ENCODE peak calls at places on chromosomes 7 and 10, in nine cellular contexts. O is WTC11; K is mesothelial cell of epicardium; F is activated naive CD4-positive, alpha-beta T cell treated with anti-CD3 and anti-CD28 coated beads for 36 hours; X is activated T-cell treated with anti-CD3 and anti-CD28 coated beads for 1 hour; B is HT1080; R is cardiac muscle cell; W is activated effector memory CD4-positive, alpha-beta T cell treated with Interleukin-2 at 50 U/mL for 16 hours; H is glutamatergic neuron. G is an unnamed sample.

GRCh38 chr10:91410638-91411367 is 659 bp downstream of the HECTD2 start:
- DNase-seq in X (peak; percentile 5), W (no peak), B (no peak), H (peak; percentile 18), O (no peak), R (peak; percentile 50), K (no peak), F (peak; percentile 53), G (peak; percentile 38)

GRCh38 chr7:2504818-2505375 is 14.7 kb upstream of the LFNG start:
- DNase-seq in H (peak; percentile 55), F (no peak), O (no peak), X (no peak), B (no peak), W (no peak), K (no peak), R (no peak), G (no peak)

GRCh38 chr10:34916368-34916767 is 101.3 kb upstream of the PARD3 start:
- DNase-seq in B (peak; percentile 81), K (no peak), X (no peak), F (no peak), W (no peak), H (no peak), R (peak; percentile 68), O (no peak), G (no peak)

GRCh38 chr10:118745056-118745455 is 9.7 kb downstream of the CACUL1 start:
- DNase-seq in F (no peak), H (no peak), K (no peak), W (no peak), B (no peak), X (no peak), R (no peak), O (no peak), G (no peak)

GRCh38 chr10:4334853-4335252 is 491.2 kb upstream of the AKR1E2 start:
- DNase-seq in H (no peak), K (no peak), O (no peak), B (no peak), W (no peak), X (no peak), R (no peak), F (no peak), G (no peak)

GRCh38 chr7:147894271-147894670 is 696.3 kb upstream of the C7orf33 start:
- DNase-seq in B (no peak), H (no peak), R (peak; percentile 0), W (no peak), K (no peak), X (no peak), O (peak; percentile 14), F (no peak), G (no peak)

GRCh38 chr10:36263871-36264270 is 621.8 kb upstream of the FZD8 start:
- DNase-seq in R (no peak), B (peak; percentile 15), F (no peak), H (no peak), W (no peak), K (no peak), X (no peak), O (no peak), G (no peak)

GRCh38 chr7:7228472-7228871 is 46.1 kb downstream of the C1GALT1 start:
- DNase-seq in X (no peak), O (no peak), H (no peak), R (peak; percentile 16), K (no peak), W (no peak), B (no peak), F (no peak), G (no peak)

GRCh38 chr7:15916666-15917388 is 230.3 kb upstream of the MEOX2 start:
- DNase-seq in R (peak; percentile 41), F (no peak), B (no peak), K (no peak), W (no peak), H (no peak), X (no peak), O (no peak), G (no peak)

GRCh38 chr10:27464993-27465392 is 39.1 kb upstream of the RAB18 start:
- DNase-seq in B (no peak), H (no peak), R (no peak), F (peak; percentile 28), X (no peak), O (no peak), W (no peak), K (no peak), G (no peak)

GRCh38 chr7:116524609-116525297 is at the start of gene CAV1:
- DNase-seq in O (peak; percentile 60), B (peak; percentile 99), F (peak; percentile 68), X (peak; percentile 18), H (peak; percentile 49), W (peak; percentile 22), K (peak; percentile 20), R (peak; percentile 93), G (peak; percentile 78)

GRCh38 chr10:7565871-7566270 is 100.9 kb downstream of the ITIH5 start:
- DNase-seq in H (no peak), B (no peak), K (no peak), W (no peak), O (no peak), X (no peak), F (no peak), R (no peak), G (no peak)

GRCh38 chr7:73738220-73738611 is 386 bp downstream of the ABHD11 start:
- DNase-seq in K (no peak), X (peak; percentile 56), F (peak; percentile 72), B (no peak), R (peak; percentile 66), W (peak; percentile 39), H (peak; percentile 53), O (peak; percentile 64), G (peak; percentile 84)

GRCh38 chr7:123865517-123866117 is 20.6 kb downstream of the HYAL4 start:
- DNase-seq in O (peak; percentile 42), X (peak; percentile 4), B (peak; percentile 56), F (peak; percentile 66), W (no peak), H (peak; percentile 23), R (peak; percentile 84), K (no peak), G (peak; percentile 81)

GRCh38 chr7:148303295-148304013 is 287.1 kb upstream of the C7orf33 start:
- DNase-seq in H (peak; percentile 48), B (no peak), K (peak; percentile 28), O (no peak), X (no peak), W (no peak), R (peak; percentile 84), F (no peak), G (peak; percentile 80)

GRCh38 chr10:89389254-89389653 is 3.2 kb upstream of the IFIT1 start:
- DNase-seq in W (no peak), X (no peak), R (peak; percentile 62), K (no peak), H (no peak), B (peak; percentile 46), O (no peak), F (no peak), G (peak; percentile 37)

GRCh38 chr10:5685764-5686240 is 1.2 kb downstream of the TASOR2 start:
- DNase-seq in K (no peak), W (no peak), X (no peak), F (no peak), B (no peak), R (peak; percentile 21), O (no peak), H (no peak), G (peak; percentile 26)

GRCh38 chr7:143354376-143354775 is 8.1 kb downstream of the FAM131B start:
- DNase-seq in R (no peak), K (no peak), W (no peak), H (no peak), O (no peak), F (no peak), X (no peak), B (no peak), G (no peak)

GRCh38 chr10:16646474-16647059 is 124.9 kb upstream of the C1QL3 start:
- DNase-seq in W (no peak), R (peak; percentile 64), O (no peak), X (no peak), K (no peak), H (no peak), F (peak; percentile 10), B (no peak), G (no peak)

GRCh38 chr10:122233857-122234348 is 37.2 kb upstream of the BTBD16 start:
- DNase-seq in B (no peak), X (no peak), W (no peak), H (no peak), R (no peak), K (no peak), O (no peak), F (no peak), G (no peak)

GRCh38 chr7:12524794-12525386 is 45.6 kb upstream of the SCIN start:
- DNase-seq in R (peak; percentile 66), O (no peak), W (no peak), H (no peak), K (no peak), F (no peak), X (no peak), B (peak; percentile 46), G (peak; percentile 62)

GRCh38 chr7:148289630-148290029 is 300.9 kb upstream of the C7orf33 start:
- DNase-seq in W (no peak), H (no peak), B (no peak), F (no peak), R (no peak), K (no peak), O (no peak), X (no peak), G (no peak)

GRCh38 chr7:105387621-105388372 is 924 bp downstream of the SRPK2 start:
- DNase-seq in H (peak; percentile 72), B (peak; percentile 43), F (peak; percentile 58), K (peak; percentile 35), O (peak; percentile 59), R (peak; percentile 54), W (peak; percentile 39), X (peak; percentile 33), G (peak; percentile 68)

GRCh38 chr7:5282464-5283316 is at the start of gene SLC29A4:
- DNase-seq in X (no peak), H (peak; percentile 68), W (no peak), F (peak; percentile 18), O (no peak), K (peak; percentile 43), R (peak; percentile 62), B (no peak), G (peak; percentile 71)

GRCh38 chr7:48213226-48213625 is 42.0 kb downstream of the ABCA13 start:
- DNase-seq in O (no peak), W (no peak), F (no peak), B (no peak), R (no peak), K (no peak), X (no peak), H (no peak), G (no peak)

GRCh38 chr10:97454330-97455036 is 8.5 kb downstream of the ZDHHC16 start:
- DNase-seq in R (peak; percentile 66), O (no peak), H (no peak), X (peak; percentile 25), F (peak; percentile 46), B (no peak), K (no peak), W (no peak), G (peak; percentile 47)

GRCh38 chr10:123687758-123688157 is 21.6 kb downstream of the GPR26 start:
- DNase-seq in K (no peak), W (no peak), F (no peak), H (peak; percentile 39), X (no peak), R (no peak), O (peak; percentile 59), B (no peak), G (no peak)

G was measured in hepatocyte.